ENCODE peak calls at places on chromosomes 1 and 21, in six cellular contexts. O is Daoy; Y is RPMI7951; D is stimulated activated CD4-positive, alpha-beta T cell treated with anti-CD3 and anti-CD28 coated beads, Interleukin-12 subunit alpha, Interleukin-12 subunit beta, amount 100 ng/mL, for 48 hours; T is MG63; W is AG04450. I is an unnamed sample.
A peak's percentile ranks its signal among the peaks of the same experiment; 100 is the strongest.

GRCh38 chr1:180644526-180645206 is 12.8 kb downstream of the XPR1 start:
- DNase-seq in T (no peak), D (no peak), W (no peak), Y (no peak), O (no peak), I (no peak)

GRCh38 chr1:26275580-26276431 is 4.1 kb upstream of the SH3BGRL3 start:
- DNase-seq in T (peak; percentile 94), O (peak; percentile 96), W (peak; percentile 77), Y (peak; percentile 99), D (peak; percentile 68), I (peak; percentile 61)

GRCh38 chr1:32877211-32878110 is 6.7 kb upstream of the FNDC5 start:
- DNase-seq in T (no peak), Y (no peak), D (no peak), O (no peak), W (no peak), I (no peak)

GRCh38 chr1:1120866-1121563 is 5.1 kb upstream of the C1orf159 start:
- DNase-seq in Y (no peak), O (no peak), D (no peak), W (no peak), T (no peak), I (no peak)

GRCh38 chr1:33726274-33726804 is 137.5 kb upstream of the HMGB4 start:
- DNase-seq in W (no peak), D (no peak), Y (no peak), T (no peak), O (no peak), I (no peak)

GRCh38 chr1:7975212-7975865 is 13.8 kb downstream of the PARK7 start:
- DNase-seq in D (peak; percentile 8), O (peak; percentile 86), Y (peak; percentile 67), W (peak; percentile 48), T (peak; percentile 63), I (no peak)

GRCh38 chr21:32411366-32412161 is 942 bp upstream of the EVA1C start:
- DNase-seq in Y (peak; percentile 74), D (peak; percentile 51), T (peak; percentile 67), W (no peak), O (peak; percentile 75), I (peak; percentile 15)

GRCh38 chr21:22225299-22225698 is 1227.1 kb downstream of the NCAM2 start:
- DNase-seq in D (no peak), W (no peak), Y (no peak), T (no peak), O (no peak), I (no peak)

GRCh38 chr1:233240367-233240766 is 55.2 kb downstream of the PCNX2 start:
- DNase-seq in W (no peak), O (no peak), T (no peak), D (no peak), Y (peak; percentile 55), I (no peak)

GRCh38 chr1:209422281-209422680 is 161.2 kb upstream of the CAMK1G start:
- DNase-seq in T (no peak), Y (no peak), W (no peak), D (no peak), O (no peak), I (no peak)

GRCh38 chr21:45330851-45331261 is 43.2 kb upstream of the POFUT2 start:
- DNase-seq in O (no peak), Y (no peak), T (no peak), W (no peak), D (no peak), I (no peak)

GRCh38 chr1:231279081-231279480 is 38.1 kb downstream of the GNPAT start:
- DNase-seq in Y (no peak), T (peak; percentile 5), D (no peak), W (no peak), O (no peak), I (no peak)

I was measured in activated B cell treated with CpG ODN at 0.5 μM for 24 hours.